ENCODE peak calls at places on chromosomes 7 and 10, in ten cellular contexts. I, B, S, V, D, P, F, E, A and O are unnamed samples.

GRCh38 chr7:1597361-1597760 is 27.5 kb upstream of the PSMG3 start:
- DNase-seq in I (no peak), B (no peak), S (no peak), V (no peak), D (no peak), P (no peak), F (no peak), E (no peak), A (no peak), O (no peak)

GRCh38 chr7:47915066-47915976 is 32.9 kb downstream of the PKD1L1 start:
- DNase-seq in I (no peak), B (no peak), S (no peak), V (no peak), D (peak; percentile 21), P (no peak), F (no peak), E (no peak), A (peak; percentile 69), O (no peak)

GRCh38 chr7:83936056-83936703 is 258.4 kb downstream of the SEMA3A start:
- DNase-seq in I (peak; percentile 61), B (peak; percentile 59), S (peak; percentile 50), V (peak; percentile 56), D (peak; percentile 85), P (peak; percentile 30), F (peak; percentile 26), E (peak; percentile 48), A (peak; percentile 75), O (peak; percentile 18)

GRCh38 chr10:94292448-94293118 is 70.2 kb downstream of the NOC3L start:
- DNase-seq in I (peak; percentile 17), B (no peak), S (no peak), V (no peak), D (peak; percentile 87), P (no peak), F (peak; percentile 44), E (peak; percentile 57), A (peak; percentile 15), O (peak; percentile 59)

GRCh38 chr10:113856563-113856962 is 2.1 kb downstream of the NHLRC2 start:
- DNase-seq in I (no peak), B (no peak), S (no peak), V (no peak), D (no peak), P (no peak), F (no peak), E (no peak), A (peak; percentile 17), O (no peak)

GRCh38 chr10:23432161-23432560 is 6.7 kb upstream of the OTUD1 start:
- DNase-seq in I (no peak), B (no peak), S (no peak), V (no peak), D (no peak), P (no peak), F (peak; percentile 49), E (no peak), A (no peak), O (no peak)

GRCh38 chr10:77090381-77091356 is 546.9 kb downstream of the KCNMA1 start:
- DNase-seq in I (no peak), B (no peak), S (no peak), V (peak; percentile 33), D (no peak), P (no peak), F (no peak), E (no peak), A (no peak), O (no peak)

GRCh38 chr7:129376778-129377700 is 57.2 kb upstream of the STRIP2 start:
- DNase-seq in I (no peak), B (no peak), S (no peak), V (no peak), D (peak; percentile 51), P (peak; percentile 41), F (no peak), E (no peak), A (peak; percentile 12), O (no peak)

GRCh38 chr10:110387983-110388681 is 83.4 kb upstream of the SMNDC1 start:
- DNase-seq in I (no peak), B (no peak), S (peak; percentile 59), V (no peak), D (no peak), P (no peak), F (no peak), E (no peak), A (no peak), O (no peak)

GRCh38 chr10:101140084-101140949 is 9.2 kb downstream of the TLX1 start:
- DNase-seq in I (no peak), B (no peak), S (no peak), V (peak; percentile 87), D (no peak), P (no peak), F (no peak), E (no peak), A (peak; percentile 20), O (no peak)

GRCh38 chr7:141045842-141046630 is 27.8 kb upstream of the TMEM178B start:
- DNase-seq in I (no peak), B (no peak), S (no peak), V (no peak), D (no peak), P (no peak), F (no peak), E (no peak), A (peak; percentile 26), O (no peak)

GRCh38 chr7:23893942-23894890 is 184.2 kb downstream of the STK31 start:
- DNase-seq in I (no peak), B (no peak), S (peak; percentile 69), V (peak; percentile 10), D (peak; percentile 47), P (no peak), F (no peak), E (peak; percentile 43), A (peak; percentile 84), O (no peak)

GRCh38 chr10:43069597-43069996 is 7.3 kb upstream of the RET start:
- DNase-seq in I (no peak), B (no peak), S (no peak), V (no peak), D (no peak), P (no peak), F (no peak), E (no peak), A (no peak), O (no peak)

GRCh38 chr10:3897156-3897555 is 112.1 kb upstream of the KLF6 start:
- DNase-seq in I (no peak), B (no peak), S (no peak), V (no peak), D (peak; percentile 82), P (no peak), F (no peak), E (no peak), A (peak; percentile 85), O (no peak)

GRCh38 chr7:20474244-20474643 is 141.2 kb upstream of the ABCB5 start:
- DNase-seq in I (no peak), B (no peak), S (no peak), V (no peak), D (no peak), P (no peak), F (no peak), E (no peak), A (no peak), O (no peak)

GRCh38 chr7:18231854-18232253 is 204.2 kb upstream of the PRPS1L1 start:
- DNase-seq in I (no peak), B (no peak), S (no peak), V (no peak), D (no peak), P (no peak), F (no peak), E (no peak), A (no peak), O (no peak)

GRCh38 chr7:115356139-115356746 is 434.3 kb downstream of the MDFIC start:
- DNase-seq in I (no peak), B (no peak), S (no peak), V (no peak), D (peak; percentile 53), P (no peak), F (no peak), E (no peak), A (peak; percentile 14), O (no peak)

GRCh38 chr10:52390388-52390787 is 76.3 kb downstream of the DKK1 start:
- DNase-seq in I (no peak), B (no peak), S (no peak), V (no peak), D (peak; percentile 43), P (no peak), F (no peak), E (no peak), A (no peak), O (no peak)

GRCh38 chr10:66822801-66823200 is 103.0 kb upstream of the LRRTM3 start:
- DNase-seq in I (no peak), B (no peak), S (no peak), V (peak; percentile 17), D (no peak), P (no peak), F (no peak), E (no peak), A (no peak), O (no peak)

GRCh38 chr7:100575746-100576383 is 2.2 kb upstream of the SAP25 start:
- DNase-seq in I (no peak), B (no peak), S (no peak), V (no peak), D (no peak), P (no peak), F (no peak), E (no peak), A (no peak), O (no peak)

GRCh38 chr7:29156798-29157461 is 10.6 kb upstream of the CPVL start:
- DNase-seq in I (no peak), B (no peak), S (no peak), V (peak; percentile 35), D (no peak), P (no peak), F (no peak), E (no peak), A (no peak), O (no peak)

GRCh38 chr10:119252051-119252465 is 44.7 kb downstream of the GRK5 start:
- DNase-seq in I (no peak), B (no peak), S (no peak), V (no peak), D (peak; percentile 70), P (no peak), F (no peak), E (no peak), A (peak; percentile 71), O (peak; percentile 44)

GRCh38 chr10:119761106-119761505 is 35.3 kb downstream of the INPP5F start:
- DNase-seq in I (no peak), B (no peak), S (no peak), V (no peak), D (peak; percentile 79), P (no peak), F (no peak), E (peak; percentile 73), A (peak; percentile 92), O (no peak)

GRCh38 chr10:112972606-112973005 is 22.6 kb downstream of the TCF7L2 start:
- DNase-seq in I (no peak), B (no peak), S (no peak), V (no peak), D (no peak), P (no peak), F (no peak), E (no peak), A (no peak), O (no peak)

GRCh38 chr10:51389415-51390342 is 309.7 kb downstream of the CSTF2T start:
- DNase-seq in I (peak; percentile 26), B (no peak), S (peak; percentile 40), V (peak; percentile 11), D (peak; percentile 99), P (peak; percentile 41), F (peak; percentile 71), E (peak; percentile 91), A (peak; percentile 59), O (peak; percentile 36)

GRCh38 chr10:36391405-36391804 is 734.0 kb upstream of the ANKRD30A start:
- DNase-seq in I (no peak), B (no peak), S (no peak), V (peak; percentile 21), D (no peak), P (no peak), F (no peak), E (no peak), A (no peak), O (no peak)

GRCh38 chr10:62732841-62733653 is 71.5 kb upstream of the ADO start:
- DNase-seq in I (no peak), B (no peak), S (peak; percentile 65), V (no peak), D (peak; percentile 3), P (no peak), F (no peak), E (peak; percentile 40), A (peak; percentile 78), O (no peak)

GRCh38 chr7:72337822-72338167 is 74.3 kb downstream of the CALN1 start:
- DNase-seq in I (no peak), B (no peak), S (no peak), V (no peak), D (no peak), P (no peak), F (no peak), E (no peak), A (no peak), O (no peak)